ENCODE peak calls at places on chromosomes 1 and 21, in six cellular contexts. One of them, this sample, is unnamed.

GRCh38 chr1:23020731-23021130 is 1.5 kb downstream of the KDM1A start:
- DNase-seq in stomach: no peak
- DNase-seq in foreskin fibroblast: peak; percentile 26
- DNase-seq in AG10803: no peak
- DNase-seq in cardiac fibroblast: no peak
- DNase-seq in C1 segment of cervical spinal cord: no peak
- DNase-seq in this sample: no peak

GRCh38 chr1:45929257-45929687 is 125.9 kb downstream of the MAST2 start:
- DNase-seq in C1 segment of cervical spinal cord: no peak
- DNase-seq in stomach: no peak
- DNase-seq in foreskin fibroblast: peak; percentile 75
- DNase-seq in cardiac fibroblast: peak; percentile 50
- DNase-seq in AG10803: peak; percentile 91
- DNase-seq in this sample: no peak

GRCh38 chr1:164780111-164780510 is 221.1 kb downstream of the PBX1 start:
- DNase-seq in C1 segment of cervical spinal cord: no peak
- DNase-seq in AG10803: peak; percentile 79
- DNase-seq in stomach: no peak
- DNase-seq in cardiac fibroblast: no peak
- DNase-seq in foreskin fibroblast: peak; percentile 86
- DNase-seq in this sample: no peak

GRCh38 chr1:12554521-12555305 is 63.3 kb downstream of the DHRS3 start:
- DNase-seq in stomach: no peak
- DNase-seq in foreskin fibroblast: no peak
- DNase-seq in AG10803: no peak
- DNase-seq in C1 segment of cervical spinal cord: no peak
- DNase-seq in cardiac fibroblast: no peak
- DNase-seq in this sample: no peak

GRCh38 chr1:90114521-90115141 is 119.7 kb downstream of the ZNF326 start:
- DNase-seq in stomach: no peak
- DNase-seq in cardiac fibroblast: peak; percentile 65
- DNase-seq in foreskin fibroblast: peak; percentile 53
- DNase-seq in AG10803: peak; percentile 44
- DNase-seq in C1 segment of cervical spinal cord: no peak
- DNase-seq in this sample: no peak

GRCh38 chr1:197314672-197315071 is 46.6 kb downstream of the CRB1 start:
- DNase-seq in foreskin fibroblast: no peak
- DNase-seq in cardiac fibroblast: no peak
- DNase-seq in C1 segment of cervical spinal cord: no peak
- DNase-seq in stomach: no peak
- DNase-seq in AG10803: no peak
- DNase-seq in this sample: no peak

GRCh38 chr21:41993744-41994143 is 16.4 kb downstream of the ZBTB21 start:
- DNase-seq in C1 segment of cervical spinal cord: no peak
- DNase-seq in foreskin fibroblast: peak; percentile 92
- DNase-seq in stomach: no peak
- DNase-seq in cardiac fibroblast: peak; percentile 74
- DNase-seq in AG10803: peak; percentile 91
- DNase-seq in this sample: no peak

GRCh38 chr21:27817061-27817460 is 850.2 kb upstream of the ADAMTS5 start:
- DNase-seq in cardiac fibroblast: peak; percentile 86
- DNase-seq in C1 segment of cervical spinal cord: no peak
- DNase-seq in stomach: no peak
- DNase-seq in foreskin fibroblast: no peak
- DNase-seq in AG10803: peak; percentile 20
- DNase-seq in this sample: no peak

GRCh38 chr1:166172106-166172505 is 5.3 kb upstream of the FAM78B start:
- DNase-seq in cardiac fibroblast: no peak
- DNase-seq in AG10803: no peak
- DNase-seq in stomach: no peak
- DNase-seq in foreskin fibroblast: peak; percentile 49
- DNase-seq in C1 segment of cervical spinal cord: no peak
- DNase-seq in this sample: peak; percentile 42

GRCh38 chr1:241827308-241827707 is 20.7 kb upstream of the EXO1 start:
- DNase-seq in foreskin fibroblast: no peak
- DNase-seq in C1 segment of cervical spinal cord: no peak
- DNase-seq in AG10803: no peak
- DNase-seq in cardiac fibroblast: no peak
- DNase-seq in stomach: no peak
- DNase-seq in this sample: no peak

GRCh38 chr1:54273092-54273836 is 73.3 kb downstream of the MRPL37 start:
- DNase-seq in foreskin fibroblast: peak; percentile 94
- DNase-seq in stomach: peak; percentile 87
- DNase-seq in AG10803: peak; percentile 93
- DNase-seq in cardiac fibroblast: peak; percentile 81
- DNase-seq in C1 segment of cervical spinal cord: peak; percentile 64
- DNase-seq in this sample: no peak

GRCh38 chr1:161725888-161726630 is 4.7 kb downstream of the FCRLB start:
- DNase-seq in cardiac fibroblast: peak; percentile 48
- DNase-seq in stomach: peak; percentile 48
- DNase-seq in AG10803: peak; percentile 49
- DNase-seq in foreskin fibroblast: peak; percentile 73
- DNase-seq in C1 segment of cervical spinal cord: no peak
- DNase-seq in this sample: peak; percentile 35

GRCh38 chr1:227782226-227782625 is 33.2 kb upstream of the PRSS38 start:
- DNase-seq in C1 segment of cervical spinal cord: no peak
- DNase-seq in AG10803: no peak
- DNase-seq in cardiac fibroblast: no peak
- DNase-seq in foreskin fibroblast: no peak
- DNase-seq in stomach: peak; percentile 11
- DNase-seq in this sample: no peak

GRCh38 chr1:223815865-223816264 is 29.9 kb downstream of the TP53BP2 start:
- DNase-seq in cardiac fibroblast: no peak
- DNase-seq in AG10803: peak; percentile 30
- DNase-seq in foreskin fibroblast: peak; percentile 56
- DNase-seq in stomach: no peak
- DNase-seq in C1 segment of cervical spinal cord: no peak
- DNase-seq in this sample: no peak

GRCh38 chr1:7705048-7705907 is 65.8 kb upstream of the VAMP3 start:
- DNase-seq in cardiac fibroblast: no peak
- DNase-seq in foreskin fibroblast: peak; percentile 14
- DNase-seq in stomach: peak; percentile 38
- DNase-seq in AG10803: no peak
- DNase-seq in C1 segment of cervical spinal cord: no peak
- DNase-seq in this sample: peak; percentile 52

GRCh38 chr1:244102471-244102870 is 51.4 kb downstream of the ZBTB18 start:
- DNase-seq in cardiac fibroblast: no peak
- DNase-seq in stomach: no peak
- DNase-seq in C1 segment of cervical spinal cord: no peak
- DNase-seq in AG10803: no peak
- DNase-seq in foreskin fibroblast: no peak
- DNase-seq in this sample: no peak

GRCh38 chr1:113185463-113186104 is 112.6 kb downstream of the LRIG2 start:
- DNase-seq in foreskin fibroblast: no peak
- DNase-seq in AG10803: no peak
- DNase-seq in C1 segment of cervical spinal cord: no peak
- DNase-seq in cardiac fibroblast: no peak
- DNase-seq in stomach: no peak
- DNase-seq in this sample: no peak

GRCh38 chr1:84758968-84759491 is 68.8 kb upstream of the SSX2IP start:
- DNase-seq in AG10803: peak; percentile 49
- DNase-seq in stomach: no peak
- DNase-seq in cardiac fibroblast: peak; percentile 47
- DNase-seq in C1 segment of cervical spinal cord: peak; percentile 28
- DNase-seq in foreskin fibroblast: peak; percentile 55
- DNase-seq in this sample: no peak

GRCh38 chr1:115506523-115507255 is 135.1 kb upstream of the VANGL1 start:
- DNase-seq in AG10803: no peak
- DNase-seq in stomach: no peak
- DNase-seq in C1 segment of cervical spinal cord: no peak
- DNase-seq in foreskin fibroblast: no peak
- DNase-seq in cardiac fibroblast: no peak
- DNase-seq in this sample: no peak

GRCh38 chr1:157968951-157969350 is 24.5 kb upstream of the KIRREL1 start:
- DNase-seq in C1 segment of cervical spinal cord: no peak
- DNase-seq in cardiac fibroblast: peak; percentile 89
- DNase-seq in AG10803: peak; percentile 93
- DNase-seq in stomach: no peak
- DNase-seq in foreskin fibroblast: peak; percentile 98
- DNase-seq in this sample: no peak

GRCh38 chr1:75134939-75135828 is 996 bp downstream of the LHX8 start:
- DNase-seq in C1 segment of cervical spinal cord: no peak
- DNase-seq in foreskin fibroblast: peak; percentile 24
- DNase-seq in cardiac fibroblast: peak; percentile 5
- DNase-seq in AG10803: no peak
- DNase-seq in stomach: no peak
- DNase-seq in this sample: no peak

GRCh38 chr1:62325696-62326095 is 6.5 kb upstream of the KANK4 start:
- DNase-seq in foreskin fibroblast: peak; percentile 26
- DNase-seq in AG10803: peak; percentile 90
- DNase-seq in cardiac fibroblast: no peak
- DNase-seq in stomach: no peak
- DNase-seq in C1 segment of cervical spinal cord: no peak
- DNase-seq in this sample: no peak

GRCh38 chr1:37240897-37241296 is 206.6 kb upstream of the GRIK3 start:
- DNase-seq in cardiac fibroblast: no peak
- DNase-seq in stomach: no peak
- DNase-seq in foreskin fibroblast: no peak
- DNase-seq in AG10803: no peak
- DNase-seq in C1 segment of cervical spinal cord: no peak
- DNase-seq in this sample: no peak

GRCh38 chr1:246567258-246568235 is 1.3 kb downstream of the CNST start:
- DNase-seq in C1 segment of cervical spinal cord: no peak
- DNase-seq in stomach: no peak
- DNase-seq in AG10803: peak; percentile 94
- DNase-seq in foreskin fibroblast: peak; percentile 88
- DNase-seq in cardiac fibroblast: peak; percentile 83
- DNase-seq in this sample: no peak

GRCh38 chr1:224623743-224624333 is 7.7 kb downstream of the CNIH3 start:
- DNase-seq in foreskin fibroblast: peak; percentile 93
- DNase-seq in AG10803: peak; percentile 91
- DNase-seq in cardiac fibroblast: peak; percentile 80
- DNase-seq in stomach: peak; percentile 39
- DNase-seq in C1 segment of cervical spinal cord: no peak
- DNase-seq in this sample: no peak

GRCh38 chr1:27649306-27649635 is 14.3 kb upstream of the FGR start:
- DNase-seq in foreskin fibroblast: no peak
- DNase-seq in cardiac fibroblast: no peak
- DNase-seq in AG10803: no peak
- DNase-seq in stomach: no peak
- DNase-seq in C1 segment of cervical spinal cord: no peak
- DNase-seq in this sample: no peak

GRCh38 chr1:96808186-96808585 is 86.6 kb downstream of the PTBP2 start:
- DNase-seq in C1 segment of cervical spinal cord: no peak
- DNase-seq in cardiac fibroblast: peak; percentile 21
- DNase-seq in stomach: no peak
- DNase-seq in foreskin fibroblast: no peak
- DNase-seq in AG10803: no peak
- DNase-seq in this sample: no peak

GRCh38 chr1:177959793-177960515 is 9.9 kb downstream of the SEC16B start:
- DNase-seq in stomach: no peak
- DNase-seq in AG10803: peak; percentile 54
- DNase-seq in foreskin fibroblast: peak; percentile 69
- DNase-seq in cardiac fibroblast: peak; percentile 64
- DNase-seq in C1 segment of cervical spinal cord: no peak
- DNase-seq in this sample: no peak

GRCh38 chr1:230836347-230836746 is 32.0 kb downstream of the C1orf198 start:
- DNase-seq in AG10803: no peak
- DNase-seq in foreskin fibroblast: no peak
- DNase-seq in stomach: no peak
- DNase-seq in C1 segment of cervical spinal cord: no peak
- DNase-seq in cardiac fibroblast: no peak
- DNase-seq in this sample: no peak